ENCODE peak calls at places on chromosomes 11 and 22, in five cellular contexts. D is neural progenitor cell, O is colonic mucosa, X is lung, G is A673. A is an unnamed sample. For H3K36me3, the result is how much of the 10 kb centered on the place peaks cover.

GRCh38 chr11:73838443-73839122 is 38.1 kb downstream of the COA4 start:
- DNase-seq in G (no peak), D (peak), O (no peak), X (no peak), A (peak)

GRCh38 chr11:2783536-2784082 is 83.8 kb upstream of the KCNQ1OT1 start:
- DNase-seq in G (no peak), D (no peak), X (no peak), O (no peak), A (no peak)

GRCh38 chr22:28345304-28345703 is 334.3 kb downstream of the TTC28 start:
- DNase-seq in O (no peak), D (no peak), G (no peak), X (no peak), A (peak)

GRCh38 chr11:117256573-117256972 is 24.1 kb downstream of the RNF214 start:
- DNase-seq in G (no peak), X (no peak), O (no peak), D (no peak), A (no peak)

GRCh38 chr11:129278586-129279319 is 86.6 kb upstream of the ARHGAP32 start:
- DNase-seq in X (no peak), O (no peak), G (peak), D (peak), A (peak)

GRCh38 chr22:49691256-49691655 is 136.4 kb downstream of the BRD1 start:
- DNase-seq in O (no peak), D (no peak), X (no peak), G (no peak), A (no peak)

GRCh38 chr11:20647976-20648565 is 21.3 kb upstream of the NELL1 start:
- DNase-seq in X (peak), O (peak), G (peak), D (peak), A (peak)

GRCh38 chr11:9528573-9529332 is 44.7 kb upstream of the WEE1 start:
- DNase-seq in D (no peak), G (no peak), X (no peak), O (no peak), A (no peak)

GRCh38 chr11:18668131-18668530 is 30.4 kb upstream of the TMEM86A start:
- DNase-seq in X (no peak), O (no peak), G (no peak), D (no peak), A (no peak)

GRCh38 chr11:63767415-63768231 is 952 bp downstream of the ZFTA start:
- DNase-seq in O (peak), G (peak), X (peak), D (peak), A (peak)

GRCh38 chr11:90476442-90477007 is 253.7 kb upstream of the CHORDC1 start:
- DNase-seq in G (peak), O (no peak), D (peak), X (no peak), A (no peak)

GRCh38 chr22:44192811-44193536 is 12.2 kb downstream of the PARVG start:
- DNase-seq in X (no peak), G (no peak), D (no peak), O (no peak), A (no peak)

GRCh38 chr11:110991621-110992355 is 253.7 kb upstream of the POU2AF2 start:
- DNase-seq in G (no peak), X (no peak), O (no peak), D (no peak), A (no peak)

GRCh38 chr11:134691474-134691873 is 279.4 kb upstream of the B3GAT1 start:
- DNase-seq in D (no peak), G (no peak), X (no peak), O (no peak), A (no peak)

GRCh38 chr11:134696455-134696854 is 284.4 kb upstream of the B3GAT1 start:
- DNase-seq in G (no peak), D (no peak), X (no peak), O (no peak), A (no peak)

GRCh38 chr11:134687548-134687947 is 275.5 kb upstream of the B3GAT1 start:
- DNase-seq in X (no peak), D (no peak), G (no peak), O (no peak), A (no peak)

GRCh38 chr11:134689886-134690285 is 277.8 kb upstream of the B3GAT1 start:
- DNase-seq in X (no peak), O (no peak), G (no peak), D (no peak), A (no peak)

DNA sequence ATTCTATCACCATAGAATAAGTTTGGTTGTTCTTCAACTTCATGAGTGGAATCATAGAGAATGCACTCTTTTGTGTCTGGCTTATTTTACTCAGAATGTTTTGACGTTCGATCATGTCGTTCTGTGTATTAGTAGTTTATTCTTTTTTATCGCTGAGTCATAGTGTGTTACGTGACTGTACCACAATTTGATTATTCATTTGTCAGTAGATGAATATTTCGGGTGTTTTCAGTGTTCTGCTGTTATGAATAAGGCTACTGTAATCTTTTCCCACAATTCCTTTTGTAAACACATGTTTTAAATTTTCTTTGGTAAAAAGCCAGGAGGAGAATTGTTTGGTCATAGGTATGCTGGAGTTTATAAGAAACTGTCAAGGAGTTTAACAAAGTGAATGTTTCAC is 279.9 kb upstream of the B3GAT1 start:
- DNase-seq in G (no peak), D (no peak), X (no peak), O (no peak), A (no peak)
- H3K4me3 ChIP-seq in G (no peak), D (no peak), X (no peak), O (no peak), A (no peak)

GRCh38 chr11:72232260-72233055 is 7.9 kb downstream of the INPPL1 start:
- DNase-seq in D (no peak), G (no peak), O (no peak), X (peak), A (peak)
- H3K36me3 ChIP-seq in D (under half), G (half or more), O (half or more), X (half or more), A (half or more)

GRCh38 chr11:95257596-95257995 is 26.6 kb upstream of the SESN3 start:
- DNase-seq in G (no peak), D (no peak), O (no peak), X (no peak), A (no peak)

GRCh38 chr11:95256204-95256819 is 25.3 kb upstream of the SESN3 start:
- DNase-seq in O (no peak), D (no peak), X (peak), G (no peak), A (no peak)

GRCh38 chr11:95254139-95254704 is 23.2 kb upstream of the SESN3 start:
- DNase-seq in D (peak), X (peak), G (peak), O (peak), A (peak)

DNA sequence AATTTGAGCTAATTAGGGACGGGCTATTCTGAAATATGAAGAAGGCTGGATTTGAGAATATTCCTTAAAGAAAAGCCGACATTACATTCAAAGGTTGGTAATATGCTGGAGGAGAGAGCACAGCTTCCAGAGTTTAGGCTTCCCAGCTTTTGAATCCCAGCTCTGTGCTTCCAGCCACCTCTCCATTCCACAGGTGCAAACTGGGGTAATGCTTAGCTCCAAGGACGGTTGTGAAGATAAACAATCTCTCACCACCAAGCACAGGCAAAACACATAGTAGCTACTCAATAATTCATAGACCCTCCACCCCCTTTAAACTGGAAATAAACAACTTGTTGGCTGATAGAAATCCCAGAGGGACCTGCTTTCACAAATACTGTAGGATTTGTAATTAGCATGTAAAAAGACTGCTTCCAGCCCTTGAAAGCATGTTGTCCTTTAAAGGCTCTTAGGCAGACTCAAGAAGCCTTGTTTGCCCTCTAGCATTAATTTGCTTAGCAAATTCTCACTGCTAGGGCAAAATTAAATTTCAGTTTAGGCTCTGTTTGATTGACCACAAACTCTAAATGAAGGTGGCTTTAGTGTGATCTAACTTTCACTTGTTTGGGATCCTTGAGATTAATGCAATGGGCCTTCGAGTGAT is 24.6 kb upstream of the SESN3 start:
- DNase-seq in D (peak), G (no peak), O (no peak), X (no peak), A (no peak)
- H3K4me3 ChIP-seq in D (no peak), G (no peak), O (no peak), X (no peak), A (no peak)

GRCh38 chr22:46082633-46083032 is 67.7 kb upstream of the PPARA start:
- DNase-seq in O (no peak), G (no peak), X (no peak), D (no peak), A (no peak)
- H3K36me3 ChIP-seq in O (under half), G (half or more), X (under half), D (under half), A (under half)

GRCh38 chr11:133957926-133958325 is 1.2 kb upstream of the IGSF9B start:
- DNase-seq in O (no peak), D (no peak), G (no peak), X (peak), A (no peak)

GRCh38 chr11:133953999-133954398 is 2.8 kb downstream of the IGSF9B start:
- DNase-seq in D (no peak), X (no peak), G (no peak), O (no peak), A (no peak)

GRCh38 chr11:133955945-133956421 is 785 bp downstream of the IGSF9B start:
- DNase-seq in O (no peak), G (no peak), D (peak), X (no peak), A (peak)

GRCh38 chr11:133955091-133955846 is 1.5 kb downstream of the IGSF9B start:
- DNase-seq in X (no peak), O (no peak), D (peak), G (no peak), A (peak)

DNA sequence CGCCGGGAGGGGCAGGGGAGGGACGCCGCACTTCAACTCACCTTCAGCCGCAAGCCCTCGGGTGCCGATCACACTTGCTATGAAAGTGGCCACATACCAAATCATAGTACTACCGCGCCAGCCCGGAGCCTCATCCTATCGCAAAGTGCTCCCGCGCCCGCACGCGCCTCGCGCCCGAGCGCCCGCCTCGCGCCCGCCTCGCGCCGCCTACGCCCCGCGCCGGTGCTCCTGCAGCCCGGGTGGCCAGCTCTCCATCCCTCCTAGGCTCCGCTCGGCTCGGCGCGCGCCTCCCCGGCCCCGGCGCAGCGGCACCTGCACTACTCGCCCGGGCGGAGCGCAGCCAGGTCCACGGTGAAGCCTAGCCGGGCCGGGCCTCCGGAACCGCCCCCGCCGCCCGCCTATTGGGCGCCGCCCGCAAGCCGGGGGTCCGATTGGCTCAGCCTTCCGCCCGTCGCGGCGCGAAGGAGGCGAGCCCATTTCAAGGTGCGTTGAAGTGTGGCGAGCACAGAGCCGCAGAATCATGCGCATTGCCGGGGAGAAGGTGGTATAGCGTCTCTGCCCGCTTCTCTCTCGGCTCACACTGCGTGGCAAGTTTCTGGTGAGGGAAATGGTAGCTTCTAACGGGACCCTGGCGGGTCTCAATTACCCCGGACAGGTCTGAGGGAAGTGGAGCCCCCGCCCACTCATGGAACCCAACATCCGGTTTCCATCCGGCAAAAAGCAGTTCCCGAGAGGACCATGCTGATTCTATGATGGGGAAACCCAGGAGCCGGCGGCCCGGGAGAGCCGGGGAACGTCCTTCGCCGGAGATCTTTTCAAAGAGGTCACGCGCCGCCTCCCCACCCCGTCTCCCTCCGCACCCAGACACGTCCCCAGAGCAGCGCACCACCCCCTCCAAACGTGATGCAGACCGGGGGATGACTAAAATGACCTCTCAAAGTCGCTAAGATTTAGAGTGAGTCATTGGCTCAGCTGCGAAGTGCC is at the start of gene IGSF9B:
- DNase-seq in O (peak), X (peak), D (peak), G (peak), A (peak)
- H3K4me3 ChIP-seq in O (peak), X (peak), D (peak), G (peak), A (peak)

GRCh38 chr11:78657441-78657840 is 82.8 kb upstream of the NARS2 start:
- DNase-seq in O (no peak), X (no peak), G (no peak), D (no peak), A (no peak)
- H3K36me3 ChIP-seq in O (under half), X (under half), G (under half), D (under half), A (under half)

GRCh38 chr11:102118937-102119336 is 8.7 kb downstream of the YAP1 start:
- DNase-seq in D (peak), G (peak), O (no peak), X (no peak), A (peak)

GRCh38 chr11:102117472-102118113 is 7.3 kb downstream of the YAP1 start:
- DNase-seq in X (no peak), G (peak), O (no peak), D (no peak), A (no peak)

GRCh38 chr11:102114032-102114431 is 3.8 kb downstream of the YAP1 start:
- DNase-seq in G (no peak), X (no peak), O (no peak), D (no peak), A (no peak)

GRCh38 chr11:102115557-102115956 is 5.3 kb downstream of the YAP1 start:
- DNase-seq in D (peak), O (peak), X (no peak), G (peak), A (peak)

GRCh38 chr11:102116453-102117205 is 6.4 kb downstream of the YAP1 start:
- DNase-seq in X (no peak), O (no peak), D (no peak), G (no peak), A (no peak)
- H3K4me3 ChIP-seq in X (no peak), O (no peak), D (peak), G (peak), A (no peak)

GRCh38 chr22:31952459-31952858 is 8.1 kb downstream of the YWHAH start:
- DNase-seq in O (no peak), D (no peak), X (no peak), G (no peak), A (no peak)
- H3K36me3 ChIP-seq in O (under half), D (under half), X (under half), G (half or more), A (under half)

GRCh38 chr11:47886096-47886495 is 37.9 kb upstream of the NUP160 start:
- DNase-seq in D (no peak), X (peak), G (no peak), O (peak), A (no peak)
- H3K4me3 ChIP-seq in D (no peak), X (no peak), G (no peak), O (no peak), A (no peak)